ENCODE peak calls at places on chromosomes 6 and 20, in ten cellular contexts. L is IMR-90, S is Calu3, P is HFFc6, X is fibroblast of pulmonary artery, D is kidney epithelial cell, V is GM12865, M is fibroblast of villous mesenchyme, B is AG10803, Q is OCI-LY7. O is an unnamed sample.

GRCh38 chr6:28758046-28758817 is 165.6 kb downstream of the TRIM27 start:
- DNase-seq in L (peak; percentile 48), S (peak; percentile 86), P (peak; percentile 25), X (peak; percentile 31), D (no peak), V (peak; percentile 56), M (peak; percentile 41), B (no peak), Q (peak; percentile 43), O (no peak)

GRCh38 chr6:112176175-112176574 is 78.2 kb downstream of the LAMA4 start:
- DNase-seq in L (no peak), S (no peak), P (no peak), X (no peak), D (no peak), V (no peak), M (no peak), B (no peak), Q (no peak), O (no peak)

GRCh38 chr6:100808638-100809275 is 72.4 kb downstream of the ASCC3 start:
- DNase-seq in L (peak; percentile 86), S (no peak), P (peak; percentile 58), X (peak; percentile 11), D (peak; percentile 29), V (no peak), M (no peak), B (peak; percentile 19), Q (no peak), O (no peak)

GRCh38 chr20:57250607-57251343 is 15.7 kb downstream of the BMP7 start:
- DNase-seq in L (no peak), S (no peak), P (no peak), X (no peak), D (no peak), V (peak; percentile 18), M (no peak), B (no peak), Q (peak; percentile 71), O (no peak)

GRCh38 chr6:54267798-54268197 is 40.4 kb upstream of the TINAG start:
- DNase-seq in L (peak; percentile 60), S (peak; percentile 57), P (peak; percentile 32), X (peak; percentile 75), D (no peak), V (peak; percentile 42), M (peak; percentile 57), B (peak; percentile 39), Q (peak; percentile 26), O (no peak)

GRCh38 chr6:167338551-167339117 is 13.7 kb downstream of the TTLL2 start:
- DNase-seq in L (no peak), S (no peak), P (no peak), X (no peak), D (no peak), V (no peak), M (no peak), B (no peak), Q (no peak), O (no peak)

GRCh38 chr6:84455630-84456029 is 228.2 kb upstream of the CEP162 start:
- DNase-seq in L (no peak), S (no peak), P (no peak), X (peak; percentile 65), D (no peak), V (no peak), M (no peak), B (no peak), Q (no peak), O (no peak)

GRCh38 chr6:161100072-161100471 is 108.5 kb downstream of the MAP3K4 start:
- DNase-seq in L (no peak), S (no peak), P (no peak), X (no peak), D (peak; percentile 41), V (no peak), M (peak; percentile 32), B (no peak), Q (no peak), O (no peak)

GRCh38 chr20:32780749-32781402 is 18.7 kb downstream of the DNMT3B start:
- DNase-seq in L (no peak), S (no peak), P (no peak), X (no peak), D (no peak), V (no peak), M (no peak), B (no peak), Q (no peak), O (no peak)

GRCh38 chr6:129929433-129929832 is 68.3 kb upstream of the TMEM244 start:
- DNase-seq in L (peak; percentile 92), S (no peak), P (peak; percentile 79), X (peak; percentile 89), D (no peak), V (no peak), M (peak; percentile 66), B (peak; percentile 92), Q (no peak), O (no peak)

GRCh38 chr20:33318096-33318429 is 35.0 kb downstream of the BPIFB1 start:
- DNase-seq in L (no peak), S (no peak), P (no peak), X (no peak), D (no peak), V (no peak), M (no peak), B (no peak), Q (no peak), O (no peak)

GRCh38 chr6:14622135-14622534 is 504.6 kb downstream of the CD83 start:
- DNase-seq in L (no peak), S (no peak), P (no peak), X (no peak), D (no peak), V (no peak), M (no peak), B (no peak), Q (no peak), O (no peak)

GRCh38 chr6:155524249-155524651 is 68.6 kb upstream of the NOX3 start:
- DNase-seq in L (peak; percentile 76), S (no peak), P (peak; percentile 76), X (peak; percentile 67), D (no peak), V (no peak), M (peak; percentile 48), B (peak; percentile 81), Q (no peak), O (no peak)

GRCh38 chr20:8043687-8044278 is 24.2 kb upstream of the TMX4 start:
- DNase-seq in L (peak; percentile 68), S (peak; percentile 34), P (peak; percentile 53), X (peak; percentile 78), D (peak; percentile 32), V (peak; percentile 67), M (peak; percentile 70), B (peak; percentile 53), Q (peak; percentile 75), O (no peak)

GRCh38 chr6:165987483-165988305 is 180.0 kb downstream of the TBXT start:
- DNase-seq in L (peak; percentile 98), S (peak; percentile 69), P (no peak), X (peak; percentile 98), D (peak; percentile 32), V (no peak), M (peak; percentile 94), B (peak; percentile 69), Q (no peak), O (no peak)

GRCh38 chr6:106546322-106547052 is 82.8 kb downstream of the RTN4IP1 start:
- DNase-seq in L (peak; percentile 84), S (peak; percentile 54), P (peak; percentile 79), X (peak; percentile 76), D (peak; percentile 67), V (no peak), M (no peak), B (peak; percentile 73), Q (no peak), O (no peak)

DNA sequence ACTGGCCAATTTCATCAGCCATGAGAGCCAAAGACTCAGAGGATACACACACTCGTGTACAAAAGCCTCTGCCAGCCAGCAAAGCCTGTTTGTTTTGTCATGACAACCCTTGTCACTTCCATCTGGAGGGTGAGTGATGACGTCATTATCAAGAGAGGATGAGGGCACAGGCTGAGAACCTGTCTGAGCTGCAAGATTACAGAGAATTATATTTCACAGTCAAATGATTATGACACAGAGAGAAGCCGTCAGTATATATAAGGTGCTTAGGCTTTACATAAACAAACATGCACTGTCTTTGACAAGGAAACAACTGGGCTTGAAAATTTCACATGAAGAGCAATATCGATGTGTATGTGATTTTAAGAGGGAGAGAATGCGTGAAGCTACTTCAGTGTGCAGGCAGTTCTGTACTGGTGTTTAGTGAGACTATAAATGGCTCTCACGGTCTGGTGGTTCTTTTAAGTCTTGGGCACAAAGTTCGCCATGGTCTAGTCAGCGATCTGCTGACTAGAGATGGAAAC is 36.5 kb upstream of the BCLAF1 start:
- DNase-seq in L (peak; percentile 62), S (no peak), P (no peak), X (peak; percentile 33), D (peak; percentile 23), V (no peak), M (peak; percentile 24), B (peak; percentile 25), Q (peak; percentile 9), O (no peak)
- TF ChIP-seq CTCF in L (no peak), S (no peak), P (no peak), X (no peak), D (no peak), V (no peak), M (no peak), B (no peak), Q (no peak), O (no peak)

GRCh38 chr6:125099211-125100017 is 54.2 kb upstream of the TPD52L1 start:
- DNase-seq in L (peak; percentile 50), S (peak; percentile 56), P (peak; percentile 53), X (peak; percentile 69), D (no peak), V (peak; percentile 18), M (peak; percentile 45), B (peak; percentile 69), Q (no peak), O (peak; percentile 46)
- TF ChIP-seq CTCF in L (no peak), S (no peak), P (no peak), X (no peak), D (no peak), V (no peak), M (peak; percentile 5), B (peak; percentile 15), Q (no peak), O (no peak)

DNA sequence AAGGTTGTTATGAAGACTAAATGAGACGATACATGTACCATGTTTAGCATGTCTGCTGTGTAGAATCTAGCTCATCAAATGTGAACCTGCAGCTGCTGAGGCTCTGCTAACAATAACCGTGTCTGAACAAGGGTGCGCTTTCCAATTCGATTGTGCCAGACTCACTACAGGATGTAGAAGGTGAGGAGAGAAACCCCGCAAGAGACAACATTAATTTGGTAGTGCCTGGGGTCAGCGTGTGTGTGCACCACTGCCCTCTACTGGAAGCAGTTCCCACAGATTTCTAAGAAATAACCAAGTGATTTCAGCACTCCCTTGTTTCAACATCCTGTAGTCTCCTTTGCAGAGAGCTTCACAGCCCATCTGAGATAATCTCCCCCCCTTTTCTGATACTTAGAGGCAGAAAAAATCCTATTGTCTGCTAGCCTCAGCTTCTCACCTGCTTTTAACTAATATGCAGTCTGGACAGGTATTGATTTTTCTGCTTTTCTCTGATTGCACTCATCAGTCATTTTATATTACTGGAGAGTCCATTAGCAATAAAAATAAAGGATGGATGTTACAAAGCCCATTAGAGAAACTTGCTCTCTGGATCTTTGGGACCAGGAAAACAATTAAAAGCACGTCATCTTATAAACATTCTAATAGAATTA is 96.7 kb upstream of the BACH2 start:
- DNase-seq in L (peak; percentile 71), S (peak; percentile 63), P (peak; percentile 36), X (peak; percentile 72), D (no peak), V (peak; percentile 72), M (peak; percentile 65), B (peak; percentile 56), Q (peak; percentile 93), O (no peak)
- TF ChIP-seq CTCF in L (peak; percentile 81), S (peak; percentile 56), P (peak; percentile 88), X (peak; percentile 88), D (peak; percentile 83), V (peak; percentile 78), M (peak; percentile 78), B (peak; percentile 84), Q (peak; percentile 97), O (peak; percentile 77)

GRCh38 chr6:139374357-139375238 is at the start of gene CITED2:
- DNase-seq in L (peak; percentile 96), S (peak; percentile 88), P (peak; percentile 99), X (peak; percentile 98), D (no peak), V (peak; percentile 98), M (peak; percentile 97), B (peak; percentile 97), Q (peak; percentile 95), O (no peak)
- TF ChIP-seq CTCF in L (peak; percentile 17), S (no peak), P (peak; percentile 39), X (peak; percentile 16), D (no peak), V (no peak), M (peak; percentile 8), B (peak; percentile 9), Q (no peak), O (no peak)

O was measured in D721Med.